ENCODE peak calls at places on chromosomes 12 and 14, in nine cellular contexts. One of them, this sample, is unnamed.

GRCh38 chr14:75452900-75453816 is 25.3 kb downstream of the JDP2 start:
- DNase-seq in skeletal muscle cell: peak; percentile 84
- DNase-seq in AG04450: peak; percentile 82
- DNase-seq in breast epithelium: peak; percentile 88
- DNase-seq in ovary: peak; percentile 90
- DNase-seq in heart right ventricle: peak; percentile 39
- DNase-seq in HepG2: peak; percentile 86
- DNase-seq in aorta: peak; percentile 84
- DNase-seq in neural progenitor cell: peak; percentile 90
- DNase-seq in this sample: peak; percentile 97

GRCh38 chr12:124954771-124955170 is 34.2 kb downstream of the DHX37 start:
- DNase-seq in skeletal muscle cell: no peak
- DNase-seq in AG04450: no peak
- DNase-seq in breast epithelium: no peak
- DNase-seq in ovary: no peak
- DNase-seq in heart right ventricle: no peak
- DNase-seq in HepG2: no peak
- DNase-seq in aorta: no peak
- DNase-seq in neural progenitor cell: no peak
- DNase-seq in this sample: no peak

GRCh38 chr12:107634530-107634929 is 51.1 kb upstream of the PWP1 start:
- DNase-seq in skeletal muscle cell: no peak
- DNase-seq in AG04450: no peak
- DNase-seq in breast epithelium: no peak
- DNase-seq in ovary: no peak
- DNase-seq in heart right ventricle: no peak
- DNase-seq in HepG2: no peak
- DNase-seq in aorta: no peak
- DNase-seq in neural progenitor cell: no peak
- DNase-seq in this sample: no peak

GRCh38 chr12:122081697-122082221 is 3.2 kb downstream of the MLXIP start:
- DNase-seq in skeletal muscle cell: no peak
- DNase-seq in AG04450: no peak
- DNase-seq in breast epithelium: no peak
- DNase-seq in ovary: peak; percentile 68
- DNase-seq in heart right ventricle: peak; percentile 69
- DNase-seq in HepG2: no peak
- DNase-seq in aorta: peak; percentile 69
- DNase-seq in neural progenitor cell: no peak
- DNase-seq in this sample: peak; percentile 79

GRCh38 chr12:66288121-66288520 is 14.2 kb upstream of the HELB start:
- DNase-seq in skeletal muscle cell: no peak
- DNase-seq in AG04450: no peak
- DNase-seq in breast epithelium: no peak
- DNase-seq in ovary: no peak
- DNase-seq in heart right ventricle: no peak
- DNase-seq in HepG2: no peak
- DNase-seq in aorta: no peak
- DNase-seq in neural progenitor cell: no peak
- DNase-seq in this sample: no peak

GRCh38 chr12:52740591-52740990 is 36.6 kb downstream of the KRT76 start:
- DNase-seq in skeletal muscle cell: no peak
- DNase-seq in AG04450: no peak
- DNase-seq in breast epithelium: no peak
- DNase-seq in ovary: no peak
- DNase-seq in heart right ventricle: no peak
- DNase-seq in HepG2: no peak
- DNase-seq in aorta: no peak
- DNase-seq in neural progenitor cell: no peak
- DNase-seq in this sample: no peak

GRCh38 chr12:57127101-57127709 is 1.1 kb upstream of the LRP1 start:
- DNase-seq in skeletal muscle cell: no peak
- DNase-seq in AG04450: no peak
- DNase-seq in breast epithelium: peak; percentile 78
- DNase-seq in ovary: peak; percentile 75
- DNase-seq in heart right ventricle: peak; percentile 72
- DNase-seq in HepG2: peak; percentile 84
- DNase-seq in aorta: peak; percentile 88
- DNase-seq in neural progenitor cell: peak; percentile 88
- DNase-seq in this sample: no peak

GRCh38 chr12:76025601-76026575 is 5.7 kb downstream of the PHLDA1 start:
- DNase-seq in skeletal muscle cell: no peak
- DNase-seq in AG04450: no peak
- DNase-seq in breast epithelium: no peak
- DNase-seq in ovary: no peak
- DNase-seq in heart right ventricle: no peak
- DNase-seq in HepG2: no peak
- DNase-seq in aorta: no peak
- DNase-seq in neural progenitor cell: no peak
- DNase-seq in this sample: peak; percentile 82

GRCh38 chr12:13347241-13348043 is 150.9 kb downstream of the EMP1 start:
- DNase-seq in skeletal muscle cell: peak; percentile 93
- DNase-seq in AG04450: no peak
- DNase-seq in breast epithelium: no peak
- DNase-seq in ovary: no peak
- DNase-seq in heart right ventricle: no peak
- DNase-seq in HepG2: no peak
- DNase-seq in aorta: no peak
- DNase-seq in neural progenitor cell: no peak
- DNase-seq in this sample: peak; percentile 26

GRCh38 chr14:64698899-64699298 is 5.3 kb upstream of the PLEKHG3 start:
- DNase-seq in skeletal muscle cell: no peak
- DNase-seq in AG04450: no peak
- DNase-seq in breast epithelium: peak; percentile 15
- DNase-seq in ovary: no peak
- DNase-seq in heart right ventricle: no peak
- DNase-seq in HepG2: no peak
- DNase-seq in aorta: no peak
- DNase-seq in neural progenitor cell: no peak
- DNase-seq in this sample: no peak

GRCh38 chr14:69088523-69089445 is 64.1 kb downstream of the DCAF5 start:
- DNase-seq in skeletal muscle cell: no peak
- DNase-seq in AG04450: no peak
- DNase-seq in breast epithelium: peak; percentile 61
- DNase-seq in ovary: no peak
- DNase-seq in heart right ventricle: no peak
- DNase-seq in HepG2: no peak
- DNase-seq in aorta: no peak
- DNase-seq in neural progenitor cell: no peak
- DNase-seq in this sample: peak; percentile 49

GRCh38 chr12:67046062-67046461 is 223.1 kb upstream of the CAND1 start:
- DNase-seq in skeletal muscle cell: no peak
- DNase-seq in AG04450: no peak
- DNase-seq in breast epithelium: no peak
- DNase-seq in ovary: no peak
- DNase-seq in heart right ventricle: no peak
- DNase-seq in HepG2: no peak
- DNase-seq in aorta: no peak
- DNase-seq in neural progenitor cell: no peak
- DNase-seq in this sample: no peak

GRCh38 chr12:121578230-121579189 is 2.3 kb downstream of the KDM2B start:
- DNase-seq in skeletal muscle cell: no peak
- DNase-seq in AG04450: no peak
- DNase-seq in breast epithelium: no peak
- DNase-seq in ovary: peak; percentile 60
- DNase-seq in heart right ventricle: no peak
- DNase-seq in HepG2: no peak
- DNase-seq in aorta: peak; percentile 64
- DNase-seq in neural progenitor cell: peak; percentile 68
- DNase-seq in this sample: peak; percentile 14

GRCh38 chr12:45312012-45312411 is 96.1 kb downstream of the ANO6 start:
- DNase-seq in skeletal muscle cell: no peak
- DNase-seq in AG04450: no peak
- DNase-seq in breast epithelium: no peak
- DNase-seq in ovary: no peak
- DNase-seq in heart right ventricle: no peak
- DNase-seq in HepG2: no peak
- DNase-seq in aorta: no peak
- DNase-seq in neural progenitor cell: no peak
- DNase-seq in this sample: no peak

GRCh38 chr12:26938660-26939185 is 453 bp downstream of the FGFR1OP2 start:
- DNase-seq in skeletal muscle cell: no peak
- DNase-seq in AG04450: no peak
- DNase-seq in breast epithelium: no peak
- DNase-seq in ovary: no peak
- DNase-seq in heart right ventricle: no peak
- DNase-seq in HepG2: peak; percentile 35
- DNase-seq in aorta: no peak
- DNase-seq in neural progenitor cell: no peak
- DNase-seq in this sample: no peak

GRCh38 chr12:131896811-131897270 is 2.4 kb downstream of the ULK1 start:
- DNase-seq in skeletal muscle cell: no peak
- DNase-seq in AG04450: peak; percentile 52
- DNase-seq in breast epithelium: no peak
- DNase-seq in ovary: no peak
- DNase-seq in heart right ventricle: no peak
- DNase-seq in HepG2: no peak
- DNase-seq in aorta: peak; percentile 93
- DNase-seq in neural progenitor cell: no peak
- DNase-seq in this sample: no peak

DNA sequence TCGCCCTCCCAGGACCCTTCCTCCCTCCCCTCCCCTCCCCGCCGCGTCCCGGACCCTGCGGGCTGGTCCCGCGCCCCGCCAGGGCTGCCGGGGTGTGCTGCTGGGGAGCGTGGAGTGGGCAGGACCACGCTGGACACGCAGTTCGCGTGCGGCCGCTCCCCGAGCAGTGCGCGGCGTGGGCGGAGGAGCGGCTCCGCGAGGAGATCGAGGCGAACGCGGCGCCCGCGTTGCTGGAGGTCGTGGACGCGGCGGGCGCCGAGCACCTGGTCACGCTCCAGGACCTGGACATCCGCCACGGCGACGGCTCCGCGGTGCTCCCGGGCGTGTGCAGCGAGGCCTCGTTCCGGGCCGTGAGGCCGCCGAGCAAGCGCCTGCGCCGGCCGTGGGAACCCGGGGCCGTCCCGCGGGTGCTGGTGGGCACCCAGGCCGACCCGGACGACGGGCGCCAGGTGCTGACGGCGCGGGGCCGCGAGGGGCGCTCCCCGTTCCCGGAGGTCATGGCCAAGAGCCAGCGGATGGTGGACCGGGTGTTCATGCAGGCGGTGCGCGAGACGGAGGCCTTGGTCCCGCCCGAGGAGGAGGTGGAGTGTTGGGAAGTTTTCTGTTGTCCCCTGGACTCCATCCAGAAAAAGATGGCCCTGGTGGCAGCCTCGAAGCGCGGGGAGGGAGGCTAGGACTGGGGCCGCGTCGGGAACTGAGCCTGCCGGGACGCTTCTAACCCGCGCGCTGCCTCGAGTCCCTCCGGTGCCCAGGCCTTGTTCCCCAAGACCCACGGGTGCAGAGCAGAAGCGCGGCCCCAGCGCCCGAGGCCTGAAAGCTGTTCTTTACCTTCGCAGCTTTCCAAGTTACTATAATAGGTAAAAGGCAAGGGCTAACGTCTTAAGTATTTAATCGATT is 54.7 kb upstream of the EIF5 start:
- DNase-seq in skeletal muscle cell: no peak
- DNase-seq in AG04450: no peak
- DNase-seq in breast epithelium: peak; percentile 15
- DNase-seq in ovary: no peak
- DNase-seq in heart right ventricle: no peak
- DNase-seq in HepG2: no peak
- DNase-seq in aorta: no peak
- DNase-seq in neural progenitor cell: peak; percentile 42
- DNase-seq in this sample: no peak
- H3K4me3 ChIP-seq in skeletal muscle cell: no peak overlapping the region
- H3K4me3 ChIP-seq in AG04450: no peak overlapping the region
- H3K4me3 ChIP-seq in breast epithelium: peak overlapping the region; percentile 30
- H3K4me3 ChIP-seq in ovary: peak overlapping the region; percentile 21
- H3K4me3 ChIP-seq in heart right ventricle: peak overlapping the region; percentile 25
- H3K4me3 ChIP-seq in HepG2: no peak overlapping the region
- H3K4me3 ChIP-seq in aorta: peak overlapping the region; percentile 6
- H3K4me3 ChIP-seq in neural progenitor cell: peak overlapping the region; percentile 43
- H3K4me3 ChIP-seq in this sample: no peak overlapping the region

GRCh38 chr14:102590667-102591099 is 1.8 kb upstream of the RCOR1 start:
- DNase-seq in skeletal muscle cell: no peak
- DNase-seq in AG04450: no peak
- DNase-seq in breast epithelium: no peak
- DNase-seq in ovary: peak; percentile 60
- DNase-seq in heart right ventricle: peak; percentile 27
- DNase-seq in HepG2: peak; percentile 84
- DNase-seq in aorta: peak; percentile 59
- DNase-seq in neural progenitor cell: peak; percentile 49
- DNase-seq in this sample: peak; percentile 54
- H3K4me3 ChIP-seq in skeletal muscle cell: peak overlapping the region; percentile 78
- H3K4me3 ChIP-seq in AG04450: peak overlapping the region; percentile 81
- H3K4me3 ChIP-seq in breast epithelium: no peak overlapping the region
- H3K4me3 ChIP-seq in ovary: peak overlapping the region; percentile 75
- H3K4me3 ChIP-seq in heart right ventricle: no peak overlapping the region
- H3K4me3 ChIP-seq in HepG2: peak overlapping the region; percentile 93
- H3K4me3 ChIP-seq in aorta: no peak overlapping the region
- H3K4me3 ChIP-seq in neural progenitor cell: peak overlapping the region; percentile 94
- H3K4me3 ChIP-seq in this sample: peak overlapping the region; percentile 75

GRCh38 chr12:2638273-2639019 is 156.3 kb upstream of the FKBP4 start:
- DNase-seq in skeletal muscle cell: no peak
- DNase-seq in AG04450: no peak
- DNase-seq in breast epithelium: no peak
- DNase-seq in ovary: no peak
- DNase-seq in heart right ventricle: no peak
- DNase-seq in HepG2: no peak
- DNase-seq in aorta: peak; percentile 32
- DNase-seq in neural progenitor cell: no peak
- DNase-seq in this sample: no peak
- H3K4me3 ChIP-seq in skeletal muscle cell: no peak overlapping the region
- H3K4me3 ChIP-seq in AG04450: no peak overlapping the region
- H3K4me3 ChIP-seq in breast epithelium: no peak overlapping the region
- H3K4me3 ChIP-seq in ovary: no peak overlapping the region
- H3K4me3 ChIP-seq in heart right ventricle: no peak overlapping the region
- H3K4me3 ChIP-seq in HepG2: no peak overlapping the region
- H3K4me3 ChIP-seq in aorta: no peak overlapping the region
- H3K4me3 ChIP-seq in neural progenitor cell: no peak overlapping the region
- H3K4me3 ChIP-seq in this sample: no peak overlapping the region

DNA sequence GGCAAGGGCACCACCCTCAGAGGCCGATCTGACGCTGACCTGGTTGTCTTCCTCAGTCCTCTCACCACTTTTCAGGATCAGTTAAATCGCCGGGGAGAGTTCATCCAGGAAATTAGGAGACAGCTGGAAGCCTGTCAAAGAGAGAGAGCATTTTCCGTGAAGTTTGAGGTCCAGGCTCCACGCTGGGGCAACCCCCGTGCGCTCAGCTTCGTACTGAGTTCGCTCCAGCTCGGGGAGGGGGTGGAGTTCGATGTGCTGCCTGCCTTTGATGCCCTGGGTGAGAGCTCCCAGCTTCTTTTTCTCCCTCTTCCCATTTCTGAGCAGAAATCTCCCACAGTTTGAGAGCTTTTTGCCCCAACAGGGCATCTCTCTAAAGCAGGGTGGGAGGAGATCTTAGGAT is 1.8 kb downstream of the OAS1 start:
- DNase-seq in skeletal muscle cell: no peak
- DNase-seq in AG04450: no peak
- DNase-seq in breast epithelium: no peak
- DNase-seq in ovary: no peak
- DNase-seq in heart right ventricle: no peak
- DNase-seq in HepG2: no peak
- DNase-seq in aorta: no peak
- DNase-seq in neural progenitor cell: no peak
- DNase-seq in this sample: peak; percentile 12
- H3K4me3 ChIP-seq in skeletal muscle cell: no peak overlapping the region
- H3K4me3 ChIP-seq in AG04450: no peak overlapping the region
- H3K4me3 ChIP-seq in breast epithelium: no peak overlapping the region
- H3K4me3 ChIP-seq in ovary: no peak overlapping the region
- H3K4me3 ChIP-seq in heart right ventricle: no peak overlapping the region
- H3K4me3 ChIP-seq in HepG2: no peak overlapping the region
- H3K4me3 ChIP-seq in aorta: no peak overlapping the region
- H3K4me3 ChIP-seq in neural progenitor cell: no peak overlapping the region
- H3K4me3 ChIP-seq in this sample: no peak overlapping the region

This sample was measured in choroid plexus epithelial cell.